ENCODE peak calls at places on chromosomes 5 and 9, in nine cellular contexts. Y is SJSA1, D is IMR-90, E is A549, M is spleen, C is MM.1S, I is OCI-LY7, N is heart right ventricle, V is uterus. U is an unnamed sample.

GRCh38 chr9:36676823-36677521 is 104.3 kb downstream of the MELK start:
- DNase-seq in Y (no peak), D (peak), E (no peak), M (no peak), C (no peak), I (no peak), N (no peak), V (no peak), U (no peak)

GRCh38 chr5:135486131-135486530 is 34.0 kb upstream of the TIFAB start:
- DNase-seq in Y (no peak), D (no peak), E (no peak), M (no peak), C (no peak), I (no peak), N (no peak), V (no peak), U (no peak)

GRCh38 chr9:83449981-83450380 is 88.2 kb downstream of the FRMD3 start:
- DNase-seq in Y (no peak), D (no peak), E (no peak), M (no peak), C (no peak), I (no peak), N (no peak), V (no peak), U (no peak)

GRCh38 chr5:72265032-72265903 is 54.8 kb downstream of the MRPS27 start:
- DNase-seq in Y (no peak), D (no peak), E (no peak), M (no peak), C (no peak), I (no peak), N (no peak), V (no peak), U (no peak)

GRCh38 chr5:103454774-103455173 is 107.8 kb downstream of the NUDT12 start:
- DNase-seq in Y (no peak), D (peak), E (no peak), M (no peak), C (no peak), I (no peak), N (no peak), V (no peak), U (no peak)

GRCh38 chr9:89277454-89277853 is 33.5 kb upstream of the CKS2 start:
- DNase-seq in Y (no peak), D (peak), E (no peak), M (no peak), C (peak), I (no peak), N (no peak), V (no peak), U (no peak)

GRCh38 chr9:128893354-128893753 is 11.4 kb downstream of the LRRC8A start:
- DNase-seq in Y (no peak), D (no peak), E (no peak), M (no peak), C (no peak), I (no peak), N (no peak), V (no peak), U (no peak)

GRCh38 chr9:18478517-18479361 is 4.8 kb downstream of the ADAMTSL1 start:
- DNase-seq in Y (no peak), D (peak), E (no peak), M (no peak), C (no peak), I (no peak), N (no peak), V (no peak), U (peak)

GRCh38 chr5:61307196-61307590 is 24.9 kb upstream of the ZSWIM6 start:
- DNase-seq in Y (no peak), D (no peak), E (no peak), M (no peak), C (no peak), I (no peak), N (no peak), V (no peak), U (no peak)

GRCh38 chr9:134136117-134136996 is 475 bp downstream of the WDR5 start:
- DNase-seq in Y (no peak), D (peak), E (peak), M (no peak), C (peak), I (peak), N (no peak), V (peak), U (peak)

GRCh38 chr9:122931851-122932199 is 513 bp upstream of the ZBTB26 start:
- DNase-seq in Y (no peak), D (peak), E (peak), M (no peak), C (no peak), I (no peak), N (no peak), V (no peak), U (no peak)

GRCh38 chr9:124054671-124055212 is 43.2 kb downstream of the LHX2 start:
- DNase-seq in Y (peak), D (peak), E (no peak), M (no peak), C (peak), I (no peak), N (no peak), V (no peak), U (no peak)

GRCh38 chr5:106525438-106525837 is 1145.3 kb downstream of the EFNA5 start:
- DNase-seq in Y (no peak), D (no peak), E (no peak), M (no peak), C (no peak), I (no peak), N (no peak), V (no peak), U (no peak)

GRCh38 chr5:106523842-106524241 is 1146.9 kb downstream of the EFNA5 start:
- DNase-seq in Y (no peak), D (peak), E (no peak), M (no peak), C (no peak), I (no peak), N (no peak), V (no peak), U (no peak)

GRCh38 chr5:106522296-106522695 is 1148.4 kb downstream of the EFNA5 start:
- DNase-seq in Y (no peak), D (no peak), E (no peak), M (no peak), C (no peak), I (no peak), N (no peak), V (no peak), U (no peak)

GRCh38 chr5:106521701-106522100 is 1149.0 kb downstream of the EFNA5 start:
- DNase-seq in Y (no peak), D (peak), E (peak), M (no peak), C (no peak), I (no peak), N (no peak), V (no peak), U (no peak)
- H3K27ac ChIP-seq in Y (peak), D (no peak), E (peak), M (no peak), C (no peak), I (no peak), N (no peak), V (no peak), U (no peak)

DNA sequence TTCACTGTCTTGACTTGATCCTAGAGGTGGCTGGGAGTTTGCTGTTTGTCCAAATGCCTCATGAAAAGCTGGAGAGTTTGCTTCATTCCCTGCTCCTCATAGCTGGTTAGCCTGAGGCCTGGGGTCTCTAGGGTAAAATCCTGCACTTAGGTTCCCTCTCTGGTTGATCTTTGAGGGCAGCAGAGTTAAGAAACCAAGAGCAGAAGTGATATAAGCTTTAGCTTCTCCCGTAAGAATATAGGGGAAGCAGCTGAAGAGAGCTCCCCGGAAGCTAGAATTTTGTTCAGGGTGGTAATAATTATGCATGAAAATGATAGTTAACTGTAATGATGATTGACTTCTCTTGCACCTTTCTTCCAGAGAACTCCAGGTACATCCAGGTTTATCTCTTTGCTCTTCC is 1.4 kb downstream of the FAM53C start:
- DNase-seq in Y (no peak), D (no peak), E (no peak), M (no peak), C (no peak), I (peak), N (no peak), V (no peak), U (no peak)
- H3K27ac ChIP-seq in Y (peak), D (peak), E (no peak), M (peak), C (no peak), I (peak), N (peak), V (peak), U (peak)

GRCh38 chr5:139272471-139273321 is 20.8 kb upstream of the MATR3 start:
- DNase-seq in Y (no peak), D (peak), E (no peak), M (no peak), C (peak), I (peak), N (no peak), V (no peak), U (no peak)
- H3K27ac ChIP-seq in Y (peak), D (peak), E (peak), M (peak), C (no peak), I (peak), N (peak), V (peak), U (peak)

GRCh38 chr5:31853398-31854135 is 214.6 kb downstream of the PDZD2 start:
- DNase-seq in Y (no peak), D (no peak), E (no peak), M (no peak), C (no peak), I (no peak), N (no peak), V (no peak), U (no peak)

GRCh38 chr5:31854181-31854624 is 215.3 kb downstream of the PDZD2 start:
- DNase-seq in Y (no peak), D (peak), E (no peak), M (no peak), C (no peak), I (no peak), N (peak), V (peak), U (no peak)

GRCh38 chr5:31847354-31847753 is 208.4 kb downstream of the PDZD2 start:
- DNase-seq in Y (no peak), D (no peak), E (no peak), M (no peak), C (no peak), I (no peak), N (no peak), V (no peak), U (no peak)

GRCh38 chr5:31854625-31855526 is 215.9 kb downstream of the PDZD2 start:
- DNase-seq in Y (no peak), D (no peak), E (peak), M (no peak), C (no peak), I (no peak), N (peak), V (peak), U (peak)

DNA sequence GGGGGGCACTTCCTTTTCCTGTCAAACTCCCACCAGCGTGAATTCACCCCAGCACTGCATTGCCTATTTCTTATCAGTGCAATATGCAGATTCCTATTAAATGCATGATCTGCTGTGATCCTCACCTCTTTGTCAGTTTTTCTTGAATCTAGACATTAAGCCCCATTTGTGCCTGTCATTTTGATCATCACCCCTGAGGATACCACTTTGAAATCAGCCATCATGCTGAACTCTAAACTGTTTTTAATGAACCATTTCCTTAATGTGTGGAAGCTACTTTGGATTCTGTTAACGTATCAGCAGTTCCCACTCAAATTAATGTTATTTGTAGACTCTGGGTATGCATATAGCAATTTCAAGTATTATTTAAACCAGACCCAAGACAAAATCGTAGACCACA is 212.4 kb downstream of the PDZD2 start:
- DNase-seq in Y (no peak), D (no peak), E (no peak), M (no peak), C (no peak), I (no peak), N (no peak), V (no peak), U (no peak)
- H3K27ac ChIP-seq in Y (no peak), D (no peak), E (no peak), M (no peak), C (no peak), I (no peak), N (no peak), V (no peak), U (no peak)

DNA sequence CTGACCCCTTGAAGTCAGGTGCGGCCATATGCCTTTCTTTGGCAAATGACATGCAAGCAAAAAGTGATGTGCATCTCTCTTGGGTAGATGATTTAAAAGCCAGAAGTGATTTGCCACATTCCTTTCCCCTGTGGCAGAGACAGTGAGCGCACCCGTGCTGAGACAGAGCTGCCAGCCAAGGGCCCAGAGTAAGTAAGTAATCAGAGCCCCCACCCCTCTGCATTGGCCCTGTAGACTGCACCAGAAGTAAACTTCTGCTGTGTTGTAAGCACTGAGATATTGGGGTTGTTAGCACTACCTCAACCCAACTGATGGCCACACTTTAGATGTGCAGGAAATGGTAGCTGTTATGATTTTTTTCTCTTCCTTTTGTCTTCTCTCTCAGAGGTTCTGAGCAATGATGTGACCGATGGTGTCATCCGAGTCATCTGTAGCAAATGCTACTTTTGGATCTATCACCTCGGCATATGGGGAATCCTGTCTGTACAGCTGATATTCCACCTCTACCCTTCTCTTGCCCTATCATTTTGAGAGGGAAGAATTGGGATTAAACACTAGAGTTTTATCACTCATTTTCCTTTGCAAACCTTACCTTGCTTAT is 58.0 kb downstream of the DOCK2 start:
- DNase-seq in Y (no peak), D (peak), E (no peak), M (no peak), C (no peak), I (no peak), N (no peak), V (no peak), U (no peak)
- H3K27ac ChIP-seq in Y (peak), D (peak), E (peak), M (no peak), C (no peak), I (no peak), N (no peak), V (no peak), U (no peak)

GRCh38 chr9:136806067-136806466 is 1.7 kb upstream of the RABL6 start:
- DNase-seq in Y (no peak), D (no peak), E (no peak), M (no peak), C (no peak), I (no peak), N (no peak), V (no peak), U (no peak)

GRCh38 chr9:136805207-136805740 is 2.5 kb upstream of the RABL6 start:
- DNase-seq in Y (no peak), D (no peak), E (no peak), M (no peak), C (no peak), I (no peak), N (no peak), V (no peak), U (no peak)

GRCh38 chr9:136807281-136808074 is at the start of gene RABL6:
- DNase-seq in Y (peak), D (peak), E (peak), M (peak), C (peak), I (peak), N (peak), V (peak), U (peak)

GRCh38 chr9:136808075-136808780 is 480 bp downstream of the RABL6 start:
- DNase-seq in Y (peak), D (no peak), E (no peak), M (peak), C (peak), I (peak), N (no peak), V (no peak), U (no peak)

DNA sequence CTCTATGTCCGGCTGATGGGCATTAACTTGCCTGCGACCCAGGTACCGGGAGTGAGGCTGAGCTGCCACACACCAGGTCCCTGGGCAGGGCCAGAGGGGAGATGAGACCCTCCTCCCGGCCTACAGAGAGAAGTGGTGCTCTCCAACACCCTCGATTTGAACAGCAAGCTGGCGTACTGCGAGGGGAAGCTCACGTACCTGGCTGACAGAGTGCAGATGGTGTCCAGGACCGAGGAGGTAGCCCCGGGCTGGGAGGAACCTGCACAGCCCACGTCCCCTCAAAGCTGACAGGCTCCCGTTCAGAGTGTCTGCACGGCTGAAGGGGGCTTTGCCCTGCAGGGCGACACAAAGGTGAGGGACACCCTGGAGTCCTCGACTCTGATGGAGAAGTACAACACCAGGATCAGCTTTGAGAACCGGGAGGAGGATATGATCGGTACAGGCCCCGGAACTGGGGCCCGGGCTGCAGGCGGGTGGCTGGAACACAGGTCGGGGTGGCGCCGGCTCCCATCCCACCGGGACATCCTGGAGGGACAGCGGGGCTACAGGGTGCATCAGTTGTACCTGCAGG is 1.0 kb upstream of the RABL6 start:
- DNase-seq in Y (no peak), D (no peak), E (no peak), M (no peak), C (no peak), I (no peak), N (no peak), V (no peak), U (no peak)
- H3K27ac ChIP-seq in Y (no peak), D (peak), E (peak), M (peak), C (peak), I (no peak), N (peak), V (peak), U (peak)

U was measured in psoas muscle.